ENCODE peak calls at places on chromosomes 5 and 9, in nine cellular contexts. E, N, K, H, O, J, M, G and Y are unnamed samples.

GRCh38 chr5:10434392-10434791 is 7.3 kb upstream of the ROPN1L start:
- DNase-seq in E (no peak), N (no peak), K (no peak), H (no peak), O (no peak), J (no peak), M (no peak), G (no peak), Y (no peak)

GRCh38 chr9:4207881-4208615 is 91.8 kb downstream of the GLIS3 start:
- DNase-seq in E (peak), N (no peak), K (no peak), H (no peak), O (peak), J (no peak), M (no peak), G (no peak), Y (no peak)

GRCh38 chr5:56759521-56759920 is 55.8 kb upstream of the MAP3K1 start:
- DNase-seq in E (peak), N (no peak), K (no peak), H (no peak), O (no peak), J (no peak), M (no peak), G (no peak), Y (no peak)

GRCh38 chr9:110207071-110207923 is 662 bp downstream of the C9orf152 start:
- DNase-seq in E (peak), N (peak), K (no peak), H (no peak), O (no peak), J (no peak), M (no peak), G (no peak), Y (no peak)

GRCh38 chr9:72843525-72844439 is 109.1 kb downstream of the ALDH1A1 start:
- DNase-seq in E (no peak), N (peak), K (no peak), H (no peak), O (no peak), J (no peak), M (no peak), G (no peak), Y (no peak)

GRCh38 chr5:158642852-158643251 is 456.9 kb downstream of the EBF1 start:
- DNase-seq in E (no peak), N (no peak), K (no peak), H (no peak), O (no peak), J (no peak), M (no peak), G (peak), Y (no peak)

GRCh38 chr9:14962193-14962899 is 52.1 kb upstream of the FREM1 start:
- DNase-seq in E (peak), N (no peak), K (no peak), H (no peak), O (no peak), J (no peak), M (no peak), G (no peak), Y (no peak)

GRCh38 chr5:6328173-6328572 is 50.2 kb downstream of the MED10 start:
- DNase-seq in E (no peak), N (peak), K (no peak), H (peak), O (no peak), J (no peak), M (no peak), G (no peak), Y (no peak)

GRCh38 chr5:149957855-149958254 is 2.7 kb upstream of the SLC26A2 start:
- DNase-seq in E (no peak), N (no peak), K (no peak), H (no peak), O (no peak), J (no peak), M (no peak), G (no peak), Y (no peak)

GRCh38 chr5:141637693-141638419 is 1.1 kb downstream of the RELL2 start:
- DNase-seq in E (peak), N (peak), K (peak), H (peak), O (peak), J (peak), M (no peak), G (peak), Y (no peak)

GRCh38 chr9:61670616-61671015 is 480.8 kb downstream of the SPATA31A7 start:
- DNase-seq in E (no peak), N (no peak), K (no peak), H (no peak), O (no peak), J (no peak), M (no peak), G (no peak), Y (peak)

GRCh38 chr9:6545017-6545691 is 100.4 kb downstream of the GLDC start:
- DNase-seq in E (no peak), N (no peak), K (no peak), H (no peak), O (no peak), J (no peak), M (no peak), G (no peak), Y (no peak)

GRCh38 chr5:38825494-38825893 is 20.3 kb upstream of the OSMR start:
- DNase-seq in E (no peak), N (no peak), K (no peak), H (no peak), O (no peak), J (no peak), M (no peak), G (no peak), Y (no peak)

GRCh38 chr5:96256795-96257470 is 176.1 kb downstream of the PCSK1 start:
- DNase-seq in E (peak), N (no peak), K (peak), H (no peak), O (no peak), J (no peak), M (no peak), G (no peak), Y (no peak)

GRCh38 chr5:5291357-5291756 is 131.1 kb upstream of the ICE1 start:
- DNase-seq in E (no peak), N (no peak), K (no peak), H (no peak), O (no peak), J (no peak), M (no peak), G (no peak), Y (no peak)

GRCh38 chr5:78549043-78549442 is 99.5 kb downstream of the LHFPL2 start:
- DNase-seq in E (peak), N (no peak), K (no peak), H (no peak), O (no peak), J (no peak), M (no peak), G (no peak), Y (no peak)

GRCh38 chr5:78364005-78364404 is 3.6 kb downstream of the SCAMP1 start:
- DNase-seq in E (no peak), N (no peak), K (no peak), H (no peak), O (no peak), J (no peak), M (no peak), G (no peak), Y (no peak)

GRCh38 chr5:89120719-89121118 is 237.7 kb upstream of the MEF2C start:
- DNase-seq in E (peak), N (no peak), K (no peak), H (no peak), O (no peak), J (no peak), M (no peak), G (no peak), Y (no peak)

GRCh38 chr5:9149988-9150387 is 395.9 kb downstream of the SEMA5A start:
- DNase-seq in E (no peak), N (no peak), K (no peak), H (no peak), O (no peak), J (no peak), M (no peak), G (no peak), Y (no peak)

GRCh38 chr5:16588434-16589214 is 28.2 kb downstream of the RETREG1 start:
- DNase-seq in E (no peak), N (no peak), K (no peak), H (no peak), O (no peak), J (no peak), M (no peak), G (no peak), Y (no peak)

GRCh38 chr9:137422668-137423000 is 328 bp downstream of the EXD3 start:
- DNase-seq in E (no peak), N (peak), K (peak), H (no peak), O (no peak), J (no peak), M (no peak), G (peak), Y (no peak)

GRCh38 chr9:110744753-110745522 is 76.3 kb downstream of the MUSK start:
- DNase-seq in E (peak), N (peak), K (no peak), H (no peak), O (peak), J (no peak), M (peak), G (no peak), Y (peak)

GRCh38 chr5:174750720-174751119 is 26.3 kb downstream of the MSX2 start:
- DNase-seq in E (no peak), N (no peak), K (no peak), H (no peak), O (no peak), J (no peak), M (peak), G (no peak), Y (no peak)

GRCh38 chr5:52859619-52860018 is 71.9 kb downstream of the ITGA1 start:
- DNase-seq in E (no peak), N (no peak), K (peak), H (no peak), O (no peak), J (no peak), M (no peak), G (no peak), Y (no peak)

GRCh38 chr9:110256142-110256391 is 240 bp downstream of the TXN start:
- DNase-seq in E (no peak), N (no peak), K (peak), H (no peak), O (no peak), J (no peak), M (no peak), G (no peak), Y (no peak)

GRCh38 chr9:98372077-98372812 is 116.8 kb upstream of the TBC1D2 start:
- DNase-seq in E (no peak), N (no peak), K (no peak), H (no peak), O (no peak), J (no peak), M (no peak), G (no peak), Y (no peak)

GRCh38 chr9:114184071-114184470 is 28.7 kb downstream of the COL27A1 start:
- DNase-seq in E (no peak), N (no peak), K (no peak), H (no peak), O (no peak), J (no peak), M (no peak), G (no peak), Y (no peak)

GRCh38 chr5:125897068-125897467 is 526.1 kb upstream of the GRAMD2B start:
- DNase-seq in E (no peak), N (no peak), K (no peak), H (no peak), O (no peak), J (no peak), M (no peak), G (no peak), Y (no peak)

GRCh38 chr9:126236273-126236672 is 90.4 kb upstream of the MVB12B start:
- DNase-seq in E (no peak), N (peak), K (peak), H (no peak), O (peak), J (no peak), M (no peak), G (no peak), Y (peak)

GRCh38 chr5:133876266-133876665 is 92.2 kb downstream of the C5orf15 start:
- DNase-seq in E (no peak), N (no peak), K (no peak), H (no peak), O (no peak), J (no peak), M (no peak), G (no peak), Y (no peak)

GRCh38 chr5:95863383-95863757 is 40.8 kb upstream of the GLRX start:
- DNase-seq in E (peak), N (no peak), K (no peak), H (no peak), O (peak), J (no peak), M (no peak), G (no peak), Y (peak)

GRCh38 chr5:159094745-159095144 is 5.0 kb downstream of the EBF1 start:
- DNase-seq in E (peak), N (peak), K (peak), H (no peak), O (peak), J (no peak), M (peak), G (peak), Y (peak)

GRCh38 chr5:137890850-137891249 is 1.6 kb downstream of the PKD2L2 start:
- DNase-seq in E (no peak), N (no peak), K (no peak), H (no peak), O (no peak), J (no peak), M (no peak), G (no peak), Y (no peak)

GRCh38 chr5:137888875-137889759 is at the start of gene PKD2L2:
- DNase-seq in E (peak), N (peak), K (peak), H (peak), O (peak), J (peak), M (peak), G (peak), Y (peak)

GRCh38 chr5:137888489-137888874 is 775 bp upstream of the PKD2L2 start:
- DNase-seq in E (no peak), N (no peak), K (peak), H (no peak), O (no peak), J (no peak), M (no peak), G (no peak), Y (no peak)

GRCh38 chr5:137891849-137892248 is 2.6 kb downstream of the PKD2L2 start:
- DNase-seq in E (no peak), N (no peak), K (no peak), H (no peak), O (no peak), J (no peak), M (no peak), G (no peak), Y (no peak)

GRCh38 chr5:137887831-137888230 is 1.4 kb upstream of the PKD2L2 start:
- DNase-seq in E (no peak), N (no peak), K (no peak), H (no peak), O (no peak), J (no peak), M (no peak), G (no peak), Y (no peak)
- H3K4me3 ChIP-seq in E (no peak), N (no peak), K (peak), H (no peak), O (no peak), J (no peak), M (no peak), G (peak), Y (no peak)

GRCh38 chr9:79885093-79885857 is 313.5 kb downstream of the TLE4 start:
- DNase-seq in E (no peak), N (no peak), K (no peak), H (no peak), O (no peak), J (no peak), M (no peak), G (no peak), Y (no peak)

GRCh38 chr9:79883073-79883645 is 311.4 kb downstream of the TLE4 start:
- DNase-seq in E (no peak), N (no peak), K (no peak), H (no peak), O (no peak), J (peak), M (no peak), G (peak), Y (no peak)

GRCh38 chr9:79877943-79878612 is 306.3 kb downstream of the TLE4 start:
- DNase-seq in E (no peak), N (no peak), K (no peak), H (no peak), O (no peak), J (no peak), M (no peak), G (no peak), Y (no peak)

GRCh38 chr9:79880626-79881025 is 308.9 kb downstream of the TLE4 start:
- DNase-seq in E (no peak), N (no peak), K (no peak), H (no peak), O (no peak), J (no peak), M (no peak), G (no peak), Y (no peak)
- H3K4me3 ChIP-seq in E (no peak), N (no peak), K (no peak), H (no peak), O (no peak), J (no peak), M (no peak), G (no peak), Y (no peak)

GRCh38 chr5:129459485-129460120 is 495 bp upstream of the ADAMTS19 start:
- DNase-seq in E (peak), N (peak), K (peak), H (peak), O (no peak), J (no peak), M (no peak), G (peak), Y (peak)

GRCh38 chr5:129461816-129462396 is 1.8 kb downstream of the ADAMTS19 start:
- DNase-seq in E (no peak), N (no peak), K (no peak), H (no peak), O (no peak), J (no peak), M (no peak), G (no peak), Y (no peak)

GRCh38 chr5:129465945-129466344 is 5.8 kb downstream of the ADAMTS19 start:
- DNase-seq in E (no peak), N (no peak), K (no peak), H (no peak), O (no peak), J (no peak), M (no peak), G (no peak), Y (no peak)

GRCh38 chr5:129460951-129461815 is 1.1 kb downstream of the ADAMTS19 start:
- DNase-seq in E (peak), N (peak), K (peak), H (peak), O (no peak), J (no peak), M (no peak), G (peak), Y (no peak)

GRCh38 chr5:129460121-129460950 is at the start of gene ADAMTS19:
- DNase-seq in E (peak), N (peak), K (peak), H (peak), O (no peak), J (no peak), M (no peak), G (peak), Y (no peak)
- H3K4me3 ChIP-seq in E (peak), N (peak), K (peak), H (peak), O (peak), J (no peak), M (peak), G (peak), Y (peak)

GRCh38 chr9:95156074-95156473 is 161.4 kb downstream of the FANCC start:
- DNase-seq in E (no peak), N (no peak), K (no peak), H (no peak), O (no peak), J (no peak), M (no peak), G (no peak), Y (no peak)

GRCh38 chr9:95155211-95155610 is 162.3 kb downstream of the FANCC start:
- DNase-seq in E (no peak), N (no peak), K (no peak), H (no peak), O (no peak), J (no peak), M (no peak), G (no peak), Y (no peak)

DNA sequence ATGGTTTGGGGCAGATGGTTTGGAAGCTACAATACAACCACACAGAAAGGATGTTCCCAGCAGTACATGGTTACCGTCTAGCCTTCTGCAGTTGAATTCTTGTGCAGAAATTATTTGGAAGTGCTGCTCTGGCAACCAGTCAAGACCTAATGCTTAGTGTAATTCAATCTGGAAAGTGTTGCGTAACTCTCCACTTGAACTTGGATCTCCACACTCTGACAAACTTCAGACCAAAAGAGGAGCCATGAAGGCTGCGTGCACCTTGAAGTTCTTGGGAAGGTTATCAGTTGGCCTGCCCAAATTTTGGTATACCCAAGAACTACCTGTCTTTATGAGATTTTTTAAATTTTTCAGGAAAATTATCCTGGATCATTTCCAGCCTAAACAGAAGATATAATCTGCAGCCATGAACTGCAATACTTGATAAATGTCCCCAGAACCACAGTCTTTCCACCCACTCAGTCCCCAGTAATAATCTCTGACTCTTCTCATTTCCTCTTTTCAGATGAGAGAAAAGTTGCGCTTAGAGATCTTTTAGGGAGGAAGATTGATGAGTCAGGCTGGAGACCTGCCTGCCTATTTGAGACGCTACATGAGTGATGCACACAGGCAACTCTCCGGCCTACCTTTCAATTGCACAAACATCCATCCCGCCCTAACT is 159.9 kb downstream of the FANCC start:
- DNase-seq in E (peak), N (no peak), K (peak), H (no peak), O (no peak), J (no peak), M (no peak), G (no peak), Y (no peak)
- H3K4me3 ChIP-seq in E (no peak), N (no peak), K (no peak), H (no peak), O (no peak), J (no peak), M (no peak), G (no peak), Y (no peak)

GRCh38 chr9:37001461-37001860 is 32.6 kb downstream of the PAX5 start:
- DNase-seq in E (no peak), N (peak), K (no peak), H (no peak), O (no peak), J (no peak), M (no peak), G (no peak), Y (no peak)
- H3K4me3 ChIP-seq in E (no peak), N (no peak), K (no peak), H (no peak), O (no peak), J (no peak), M (no peak), G (no peak), Y (no peak)

GRCh38 chr9:93132946-93133640 is 958 bp downstream of the NINJ1 start:
- DNase-seq in E (no peak), N (peak), K (no peak), H (no peak), O (peak), J (no peak), M (no peak), G (no peak), Y (peak)

GRCh38 chr9:93129691-93130500 is 4.2 kb downstream of the NINJ1 start:
- DNase-seq in E (no peak), N (peak), K (no peak), H (no peak), O (peak), J (no peak), M (no peak), G (peak), Y (no peak)

GRCh38 chr9:93130861-93131481 is 3.1 kb downstream of the NINJ1 start:
- DNase-seq in E (peak), N (no peak), K (no peak), H (no peak), O (peak), J (no peak), M (no peak), G (peak), Y (no peak)

GRCh38 chr9:93132287-93132927 is 1.6 kb downstream of the NINJ1 start:
- DNase-seq in E (peak), N (peak), K (no peak), H (no peak), O (peak), J (no peak), M (no peak), G (peak), Y (peak)

GRCh38 chr9:93131599-93132286 is 2.3 kb downstream of the NINJ1 start:
- DNase-seq in E (no peak), N (no peak), K (no peak), H (no peak), O (no peak), J (no peak), M (no peak), G (no peak), Y (no peak)
- H3K4me3 ChIP-seq in E (no peak), N (no peak), K (no peak), H (no peak), O (peak), J (no peak), M (no peak), G (peak), Y (peak)

DNA sequence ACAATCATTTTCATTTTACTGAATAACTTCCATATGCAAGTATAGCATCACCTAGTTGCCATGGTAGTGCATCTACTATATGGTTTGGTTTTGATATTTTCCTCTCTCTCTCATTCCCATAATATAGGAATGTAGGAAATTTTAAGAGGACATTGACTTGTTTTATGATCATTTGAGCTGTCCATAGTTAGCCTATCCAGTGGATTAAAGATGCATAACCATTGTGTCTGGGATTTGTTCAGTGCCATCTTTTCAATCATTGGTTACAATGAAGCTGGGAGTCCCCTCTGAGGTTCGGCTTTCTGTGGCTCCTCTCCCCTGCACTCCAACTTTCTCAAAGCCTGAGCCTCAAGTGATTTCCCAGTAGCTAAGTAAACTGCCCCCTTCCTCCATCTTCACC is 458.5 kb downstream of the RAB3C start:
- DNase-seq in E (no peak), N (no peak), K (no peak), H (no peak), O (no peak), J (no peak), M (no peak), G (no peak), Y (no peak)
- H3K4me3 ChIP-seq in E (no peak), N (no peak), K (no peak), H (no peak), O (no peak), J (no peak), M (no peak), G (no peak), Y (no peak)